ENCODE peak calls at places on chromosome 19, in six cellular contexts. One of them, this sample, is unnamed.

GRCh38 chr19:38684078-38684861 is 36.8 kb downstream of the ACTN4 start:
- DNase-seq in transverse colon: peak
- DNase-seq in lower leg skin: peak
- DNase-seq in SK-N-DZ: no peak
- DNase-seq in T-helper 1 cell: peak
- DNase-seq in AG09309: peak
- DNase-seq in this sample: peak

GRCh38 chr19:4061683-4062575 is 4.8 kb downstream of the ZBTB7A start:
- DNase-seq in transverse colon: peak
- DNase-seq in lower leg skin: peak
- DNase-seq in SK-N-DZ: no peak
- DNase-seq in T-helper 1 cell: no peak
- DNase-seq in AG09309: no peak
- DNase-seq in this sample: no peak

GRCh38 chr19:8259922-8260247 is 48.3 kb downstream of the CD320 start:
- DNase-seq in transverse colon: no peak
- DNase-seq in lower leg skin: no peak
- DNase-seq in SK-N-DZ: no peak
- DNase-seq in T-helper 1 cell: no peak
- DNase-seq in AG09309: no peak
- DNase-seq in this sample: no peak

GRCh38 chr19:56162258-56162657 is 13.6 kb upstream of the GALP start:
- DNase-seq in transverse colon: no peak
- DNase-seq in lower leg skin: no peak
- DNase-seq in SK-N-DZ: no peak
- DNase-seq in T-helper 1 cell: no peak
- DNase-seq in AG09309: no peak
- DNase-seq in this sample: no peak

GRCh38 chr19:47315125-47315821 is 5.6 kb downstream of the C5AR1 start:
- DNase-seq in transverse colon: peak
- DNase-seq in lower leg skin: peak
- DNase-seq in SK-N-DZ: no peak
- DNase-seq in T-helper 1 cell: no peak
- DNase-seq in AG09309: peak
- DNase-seq in this sample: peak

GRCh38 chr19:57212109-57212508 is 18.7 kb upstream of the AURKC start:
- DNase-seq in transverse colon: no peak
- DNase-seq in lower leg skin: no peak
- DNase-seq in SK-N-DZ: no peak
- DNase-seq in T-helper 1 cell: no peak
- DNase-seq in AG09309: no peak
- DNase-seq in this sample: no peak

GRCh38 chr19:11261431-11261901 is 858 bp downstream of the DOCK6 start:
- DNase-seq in transverse colon: no peak
- DNase-seq in lower leg skin: no peak
- DNase-seq in SK-N-DZ: no peak
- DNase-seq in T-helper 1 cell: no peak
- DNase-seq in AG09309: no peak
- DNase-seq in this sample: no peak

GRCh38 chr19:52748336-52748950 is 13.6 kb upstream of the ZNF611 start:
- DNase-seq in transverse colon: no peak
- DNase-seq in lower leg skin: no peak
- DNase-seq in SK-N-DZ: peak
- DNase-seq in T-helper 1 cell: no peak
- DNase-seq in AG09309: no peak
- DNase-seq in this sample: no peak

GRCh38 chr19:13984186-13984585 is 21.9 kb downstream of the RFX1 start:
- DNase-seq in transverse colon: no peak
- DNase-seq in lower leg skin: no peak
- DNase-seq in SK-N-DZ: no peak
- DNase-seq in T-helper 1 cell: no peak
- DNase-seq in AG09309: no peak
- DNase-seq in this sample: no peak

GRCh38 chr19:8571006-8571411 is 6.2 kb downstream of the MYO1F start:
- DNase-seq in transverse colon: peak
- DNase-seq in lower leg skin: no peak
- DNase-seq in SK-N-DZ: no peak
- DNase-seq in T-helper 1 cell: no peak
- DNase-seq in AG09309: no peak
- DNase-seq in this sample: no peak

GRCh38 chr19:42176649-42176989 is 40.9 kb downstream of the DEDD2 start:
- DNase-seq in transverse colon: no peak
- DNase-seq in lower leg skin: no peak
- DNase-seq in SK-N-DZ: no peak
- DNase-seq in T-helper 1 cell: no peak
- DNase-seq in AG09309: no peak
- DNase-seq in this sample: no peak

GRCh38 chr19:15448778-15449619 is 757 bp downstream of the WIZ start:
- DNase-seq in transverse colon: no peak
- DNase-seq in lower leg skin: no peak
- DNase-seq in SK-N-DZ: peak
- DNase-seq in T-helper 1 cell: no peak
- DNase-seq in AG09309: no peak
- DNase-seq in this sample: no peak

GRCh38 chr19:17326595-17326966 is 8.1 kb downstream of the ANO8 start:
- DNase-seq in transverse colon: no peak
- DNase-seq in lower leg skin: no peak
- DNase-seq in SK-N-DZ: no peak
- DNase-seq in T-helper 1 cell: no peak
- DNase-seq in AG09309: no peak
- DNase-seq in this sample: no peak

GRCh38 chr19:16871870-16872269 is 16.9 kb upstream of the F2RL3 start:
- DNase-seq in transverse colon: peak
- DNase-seq in lower leg skin: no peak
- DNase-seq in SK-N-DZ: no peak
- DNase-seq in T-helper 1 cell: no peak
- DNase-seq in AG09309: no peak
- DNase-seq in this sample: no peak

GRCh38 chr19:36246006-36246391 is 31.1 kb downstream of the ZNF146 start:
- DNase-seq in transverse colon: no peak
- DNase-seq in lower leg skin: no peak
- DNase-seq in SK-N-DZ: peak
- DNase-seq in T-helper 1 cell: no peak
- DNase-seq in AG09309: no peak
- DNase-seq in this sample: no peak

GRCh38 chr19:49790866-49791265 is 22.2 kb downstream of the FUZ start:
- DNase-seq in transverse colon: no peak
- DNase-seq in lower leg skin: no peak
- DNase-seq in SK-N-DZ: no peak
- DNase-seq in T-helper 1 cell: no peak
- DNase-seq in AG09309: no peak
- DNase-seq in this sample: no peak

GRCh38 chr19:13669780-13670355 is 94.5 kb upstream of the MRI1 start:
- DNase-seq in transverse colon: no peak
- DNase-seq in lower leg skin: no peak
- DNase-seq in SK-N-DZ: no peak
- DNase-seq in T-helper 1 cell: no peak
- DNase-seq in AG09309: no peak
- DNase-seq in this sample: no peak

GRCh38 chr19:6062274-6062673 is 48.0 kb downstream of the RFX2 start:
- DNase-seq in transverse colon: peak
- DNase-seq in lower leg skin: peak
- DNase-seq in SK-N-DZ: no peak
- DNase-seq in T-helper 1 cell: peak
- DNase-seq in AG09309: no peak
- DNase-seq in this sample: no peak

GRCh38 chr19:51637362-51637978 is 7.3 kb upstream of the SIGLEC5 start:
- DNase-seq in transverse colon: no peak
- DNase-seq in lower leg skin: no peak
- DNase-seq in SK-N-DZ: no peak
- DNase-seq in T-helper 1 cell: no peak
- DNase-seq in AG09309: no peak
- DNase-seq in this sample: no peak

GRCh38 chr19:16739546-16739945 is 19.9 kb downstream of the NWD1 start:
- DNase-seq in transverse colon: no peak
- DNase-seq in lower leg skin: no peak
- DNase-seq in SK-N-DZ: no peak
- DNase-seq in T-helper 1 cell: no peak
- DNase-seq in AG09309: no peak
- DNase-seq in this sample: no peak

GRCh38 chr19:46861691-46862503 is 1.1 kb downstream of the ARHGAP35 start:
- DNase-seq in transverse colon: peak
- DNase-seq in lower leg skin: peak
- DNase-seq in SK-N-DZ: no peak
- DNase-seq in T-helper 1 cell: no peak
- DNase-seq in AG09309: no peak
- DNase-seq in this sample: no peak

GRCh38 chr19:5424192-5424973 is 30.8 kb upstream of the ZNRF4 start:
- DNase-seq in transverse colon: no peak
- DNase-seq in lower leg skin: no peak
- DNase-seq in SK-N-DZ: no peak
- DNase-seq in T-helper 1 cell: no peak
- DNase-seq in AG09309: no peak
- DNase-seq in this sample: no peak

GRCh38 chr19:18313398-18313797 is 9.5 kb downstream of the LSM4 start:
- DNase-seq in transverse colon: no peak
- DNase-seq in lower leg skin: no peak
- DNase-seq in SK-N-DZ: no peak
- DNase-seq in T-helper 1 cell: no peak
- DNase-seq in AG09309: no peak
- DNase-seq in this sample: no peak

GRCh38 chr19:5142725-5143097 is 173.8 kb downstream of the KDM4B start:
- DNase-seq in transverse colon: no peak
- DNase-seq in lower leg skin: no peak
- DNase-seq in SK-N-DZ: no peak
- DNase-seq in T-helper 1 cell: no peak
- DNase-seq in AG09309: no peak
- DNase-seq in this sample: no peak

GRCh38 chr19:16569609-16570320 is 2.5 kb downstream of the SLC35E1 start:
- DNase-seq in transverse colon: no peak
- DNase-seq in lower leg skin: no peak
- DNase-seq in SK-N-DZ: no peak
- DNase-seq in T-helper 1 cell: no peak
- DNase-seq in AG09309: no peak
- DNase-seq in this sample: no peak

GRCh38 chr19:17778621-17779280 is 16.2 kb upstream of the B3GNT3 start:
- DNase-seq in transverse colon: no peak
- DNase-seq in lower leg skin: no peak
- DNase-seq in SK-N-DZ: peak
- DNase-seq in T-helper 1 cell: no peak
- DNase-seq in AG09309: no peak
- DNase-seq in this sample: no peak